ENCODE peak calls at places on chromosome 17, in seven cellular contexts. One of them, this sample, is unnamed.

GRCh38 chr17:28467456-28468025 is 5.9 kb upstream of the SLC13A2 start:
- DNase-seq in NCI-H1930: no peak
- DNase-seq in gastrocnemius medialis: no peak
- DNase-seq in K562: no peak
- DNase-seq in HTR-8/SVneo: no peak
- DNase-seq in left colon: no peak
- DNase-seq in NCI-H1417: peak; percentile 21
- DNase-seq in this sample: no peak

GRCh38 chr17:82287849-82288601 is 14.5 kb upstream of the CSNK1D start:
- DNase-seq in NCI-H1930: no peak
- DNase-seq in gastrocnemius medialis: peak; percentile 55
- DNase-seq in K562: peak; percentile 66
- DNase-seq in HTR-8/SVneo: peak; percentile 69
- DNase-seq in left colon: peak; percentile 96
- DNase-seq in NCI-H1417: peak; percentile 94
- DNase-seq in this sample: no peak

GRCh38 chr17:14228903-14229302 is 7.8 kb downstream of the CDRT15 start:
- DNase-seq in NCI-H1930: no peak
- DNase-seq in gastrocnemius medialis: no peak
- DNase-seq in K562: no peak
- DNase-seq in HTR-8/SVneo: no peak
- DNase-seq in left colon: no peak
- DNase-seq in NCI-H1417: no peak
- DNase-seq in this sample: no peak

GRCh38 chr17:4645642-4646041 is 4.2 kb upstream of the ALOX15 start:
- DNase-seq in NCI-H1930: no peak
- DNase-seq in gastrocnemius medialis: no peak
- DNase-seq in K562: no peak
- DNase-seq in HTR-8/SVneo: no peak
- DNase-seq in left colon: no peak
- DNase-seq in NCI-H1417: no peak
- DNase-seq in this sample: no peak

GRCh38 chr17:45231481-45232116 is 9.9 kb downstream of the FMNL1 start:
- DNase-seq in NCI-H1930: no peak
- DNase-seq in gastrocnemius medialis: no peak
- DNase-seq in K562: peak; percentile 77
- DNase-seq in HTR-8/SVneo: peak; percentile 71
- DNase-seq in left colon: no peak
- DNase-seq in NCI-H1417: peak; percentile 12
- DNase-seq in this sample: peak; percentile 35

GRCh38 chr17:41516828-41517283 is 1.8 kb downstream of the KRT15 start:
- DNase-seq in NCI-H1930: no peak
- DNase-seq in gastrocnemius medialis: no peak
- DNase-seq in K562: no peak
- DNase-seq in HTR-8/SVneo: no peak
- DNase-seq in left colon: no peak
- DNase-seq in NCI-H1417: no peak
- DNase-seq in this sample: no peak

GRCh38 chr17:2143332-2143731 is 88.4 kb downstream of the HIC1 start:
- DNase-seq in NCI-H1930: no peak
- DNase-seq in gastrocnemius medialis: no peak
- DNase-seq in K562: no peak
- DNase-seq in HTR-8/SVneo: no peak
- DNase-seq in left colon: no peak
- DNase-seq in NCI-H1417: no peak
- DNase-seq in this sample: no peak

GRCh38 chr17:52828621-52829020 is 670.1 kb upstream of the CA10 start:
- DNase-seq in NCI-H1930: no peak
- DNase-seq in gastrocnemius medialis: no peak
- DNase-seq in K562: no peak
- DNase-seq in HTR-8/SVneo: no peak
- DNase-seq in left colon: no peak
- DNase-seq in NCI-H1417: peak; percentile 16
- DNase-seq in this sample: no peak

GRCh38 chr17:50359005-50359699 is 13.2 kb downstream of the XYLT2 start:
- DNase-seq in NCI-H1930: no peak
- DNase-seq in gastrocnemius medialis: no peak
- DNase-seq in K562: no peak
- DNase-seq in HTR-8/SVneo: no peak
- DNase-seq in left colon: peak; percentile 15
- DNase-seq in NCI-H1417: no peak
- DNase-seq in this sample: no peak

GRCh38 chr17:65823713-65824112 is 262.3 kb upstream of the AXIN2 start:
- DNase-seq in NCI-H1930: no peak
- DNase-seq in gastrocnemius medialis: no peak
- DNase-seq in K562: no peak
- DNase-seq in HTR-8/SVneo: no peak
- DNase-seq in left colon: no peak
- DNase-seq in NCI-H1417: no peak
- DNase-seq in this sample: no peak

GRCh38 chr17:75844530-75845057 is 390 bp upstream of the UNC13D start:
- DNase-seq in NCI-H1930: no peak
- DNase-seq in gastrocnemius medialis: no peak
- DNase-seq in K562: peak; percentile 80
- DNase-seq in HTR-8/SVneo: no peak
- DNase-seq in left colon: peak; percentile 91
- DNase-seq in NCI-H1417: no peak
- DNase-seq in this sample: no peak

This sample was measured in activated CD8-positive, alpha-beta T cell treated with anti-CD3 and anti-CD28 coated beads, Interleukin-2, amount 10 ng/mL, durations not matched to agents 7 days and 5 days.